ENCODE peak calls at places on chromosomes 1 and 21, in eight cellular contexts. One of them, this sample, is unnamed.

GRCh38 chr1:19045898-19046889 is 89.7 kb upstream of the IFFO2 start:
- DNase-seq in IMR-90: no peak
- DNase-seq in heart left ventricle: peak; percentile 5
- DNase-seq in HFF-Myc: no peak
- DNase-seq in GM20000: no peak
- DNase-seq in fibroblast of lung: peak; percentile 34
- DNase-seq in GM10248: no peak
- DNase-seq in GM12878: no peak
- DNase-seq in this sample: no peak

GRCh38 chr1:94118471-94118870 is 2.5 kb downstream of the ABCA4 start:
- DNase-seq in IMR-90: no peak
- DNase-seq in heart left ventricle: no peak
- DNase-seq in HFF-Myc: no peak
- DNase-seq in GM20000: no peak
- DNase-seq in fibroblast of lung: no peak
- DNase-seq in GM10248: no peak
- DNase-seq in GM12878: no peak
- DNase-seq in this sample: no peak

GRCh38 chr1:193070942-193071341 is 11.5 kb downstream of the RO60 start:
- DNase-seq in IMR-90: no peak
- DNase-seq in heart left ventricle: no peak
- DNase-seq in HFF-Myc: no peak
- DNase-seq in GM20000: no peak
- DNase-seq in fibroblast of lung: no peak
- DNase-seq in GM10248: no peak
- DNase-seq in GM12878: no peak
- DNase-seq in this sample: no peak

GRCh38 chr1:45843474-45843905 is 40.1 kb downstream of the MAST2 start:
- DNase-seq in IMR-90: peak; percentile 69
- DNase-seq in heart left ventricle: no peak
- DNase-seq in HFF-Myc: no peak
- DNase-seq in GM20000: peak; percentile 16
- DNase-seq in fibroblast of lung: peak; percentile 61
- DNase-seq in GM10248: peak; percentile 32
- DNase-seq in GM12878: no peak
- DNase-seq in this sample: no peak

GRCh38 chr1:185670187-185670627 is 64.0 kb upstream of the HMCN1 start:
- DNase-seq in IMR-90: peak; percentile 55
- DNase-seq in heart left ventricle: no peak
- DNase-seq in HFF-Myc: no peak
- DNase-seq in GM20000: no peak
- DNase-seq in fibroblast of lung: peak; percentile 45
- DNase-seq in GM10248: no peak
- DNase-seq in GM12878: no peak
- DNase-seq in this sample: peak; percentile 45

GRCh38 chr1:2787163-2787911 is 14.2 kb downstream of the TTC34 start:
- DNase-seq in IMR-90: no peak
- DNase-seq in heart left ventricle: peak; percentile 31
- DNase-seq in HFF-Myc: no peak
- DNase-seq in GM20000: no peak
- DNase-seq in fibroblast of lung: no peak
- DNase-seq in GM10248: no peak
- DNase-seq in GM12878: no peak
- DNase-seq in this sample: no peak

GRCh38 chr1:16615253-16616252 is 2.2 kb upstream of the NBPF1 start:
- DNase-seq in IMR-90: no peak
- DNase-seq in heart left ventricle: peak; percentile 58
- DNase-seq in HFF-Myc: no peak
- DNase-seq in GM20000: peak; percentile 50
- DNase-seq in fibroblast of lung: no peak
- DNase-seq in GM10248: no peak
- DNase-seq in GM12878: no peak
- DNase-seq in this sample: no peak

GRCh38 chr1:21347072-21347581 is 56.9 kb upstream of the ECE1 start:
- DNase-seq in IMR-90: no peak
- DNase-seq in heart left ventricle: no peak
- DNase-seq in HFF-Myc: no peak
- DNase-seq in GM20000: no peak
- DNase-seq in fibroblast of lung: no peak
- DNase-seq in GM10248: no peak
- DNase-seq in GM12878: no peak
- DNase-seq in this sample: no peak

GRCh38 chr1:21115098-21115760 is 61.5 kb downstream of the EIF4G3 start:
- DNase-seq in IMR-90: no peak
- DNase-seq in heart left ventricle: no peak
- DNase-seq in HFF-Myc: no peak
- DNase-seq in GM20000: no peak
- DNase-seq in fibroblast of lung: no peak
- DNase-seq in GM10248: no peak
- DNase-seq in GM12878: no peak
- DNase-seq in this sample: no peak

GRCh38 chr1:182015360-182015759 is 46.2 kb downstream of the ZNF648 start:
- DNase-seq in IMR-90: no peak
- DNase-seq in heart left ventricle: no peak
- DNase-seq in HFF-Myc: no peak
- DNase-seq in GM20000: peak; percentile 25
- DNase-seq in fibroblast of lung: no peak
- DNase-seq in GM10248: peak; percentile 19
- DNase-seq in GM12878: no peak
- DNase-seq in this sample: no peak

GRCh38 chr1:19260211-19261138 is 8.9 kb downstream of the MRTO4 start:
- DNase-seq in IMR-90: peak; percentile 94
- DNase-seq in heart left ventricle: no peak
- DNase-seq in HFF-Myc: peak; percentile 38
- DNase-seq in GM20000: no peak
- DNase-seq in fibroblast of lung: peak; percentile 89
- DNase-seq in GM10248: no peak
- DNase-seq in GM12878: no peak
- DNase-seq in this sample: no peak

GRCh38 chr1:35855016-35855700 is 27.9 kb upstream of the AGO1 start:
- DNase-seq in IMR-90: no peak
- DNase-seq in heart left ventricle: no peak
- DNase-seq in HFF-Myc: peak; percentile 16
- DNase-seq in GM20000: no peak
- DNase-seq in fibroblast of lung: no peak
- DNase-seq in GM10248: no peak
- DNase-seq in GM12878: no peak
- DNase-seq in this sample: no peak

GRCh38 chr1:156124557-156125483 is 10.3 kb downstream of the LMNA start:
- DNase-seq in IMR-90: no peak
- DNase-seq in heart left ventricle: no peak
- DNase-seq in HFF-Myc: no peak
- DNase-seq in GM20000: no peak
- DNase-seq in fibroblast of lung: peak; percentile 29
- DNase-seq in GM10248: no peak
- DNase-seq in GM12878: peak; percentile 52
- DNase-seq in this sample: no peak

GRCh38 chr1:31381394-31382287 is 8.8 kb upstream of the FABP3 start:
- DNase-seq in IMR-90: no peak
- DNase-seq in heart left ventricle: no peak
- DNase-seq in HFF-Myc: no peak
- DNase-seq in GM20000: no peak
- DNase-seq in fibroblast of lung: no peak
- DNase-seq in GM10248: no peak
- DNase-seq in GM12878: no peak
- DNase-seq in this sample: no peak

GRCh38 chr1:109133815-109134214 is 19.9 kb downstream of the ELAPOR1 start:
- DNase-seq in IMR-90: no peak
- DNase-seq in heart left ventricle: peak; percentile 73
- DNase-seq in HFF-Myc: no peak
- DNase-seq in GM20000: no peak
- DNase-seq in fibroblast of lung: no peak
- DNase-seq in GM10248: peak; percentile 44
- DNase-seq in GM12878: no peak
- DNase-seq in this sample: peak; percentile 14

GRCh38 chr1:113940365-113941244 is 11.5 kb downstream of the HIPK1 start:
- DNase-seq in IMR-90: no peak
- DNase-seq in heart left ventricle: no peak
- DNase-seq in HFF-Myc: no peak
- DNase-seq in GM20000: peak; percentile 25
- DNase-seq in fibroblast of lung: no peak
- DNase-seq in GM10248: peak; percentile 29
- DNase-seq in GM12878: no peak
- DNase-seq in this sample: no peak

GRCh38 chr21:16407403-16408279 is 677.9 kb downstream of the USP25 start:
- DNase-seq in IMR-90: no peak
- DNase-seq in heart left ventricle: no peak
- DNase-seq in HFF-Myc: no peak
- DNase-seq in GM20000: no peak
- DNase-seq in fibroblast of lung: peak; percentile 66
- DNase-seq in GM10248: no peak
- DNase-seq in GM12878: no peak
- DNase-seq in this sample: no peak

GRCh38 chr21:37149411-37149810 is 76.4 kb downstream of the TTC3 start:
- DNase-seq in IMR-90: peak; percentile 91
- DNase-seq in heart left ventricle: no peak
- DNase-seq in HFF-Myc: no peak
- DNase-seq in GM20000: no peak
- DNase-seq in fibroblast of lung: peak; percentile 47
- DNase-seq in GM10248: no peak
- DNase-seq in GM12878: no peak
- DNase-seq in this sample: no peak

GRCh38 chr1:204545202-204545601 is 29.0 kb downstream of the MDM4 start:
- DNase-seq in IMR-90: peak; percentile 58
- DNase-seq in heart left ventricle: no peak
- DNase-seq in HFF-Myc: no peak
- DNase-seq in GM20000: no peak
- DNase-seq in fibroblast of lung: peak; percentile 29
- DNase-seq in GM10248: no peak
- DNase-seq in GM12878: no peak
- DNase-seq in this sample: no peak

GRCh38 chr1:70403759-70404158 is 7.3 kb upstream of the CTH start:
- DNase-seq in IMR-90: no peak
- DNase-seq in heart left ventricle: no peak
- DNase-seq in HFF-Myc: no peak
- DNase-seq in GM20000: no peak
- DNase-seq in fibroblast of lung: no peak
- DNase-seq in GM10248: no peak
- DNase-seq in GM12878: no peak
- DNase-seq in this sample: no peak

GRCh38 chr1:178531897-178532296 is 19.0 kb downstream of the TEX35 start:
- DNase-seq in IMR-90: no peak
- DNase-seq in heart left ventricle: no peak
- DNase-seq in HFF-Myc: no peak
- DNase-seq in GM20000: no peak
- DNase-seq in fibroblast of lung: no peak
- DNase-seq in GM10248: no peak
- DNase-seq in GM12878: no peak
- DNase-seq in this sample: no peak

GRCh38 chr1:232805269-232806070 is at the start of gene MAP10:
- DNase-seq in IMR-90: peak; percentile 71
- DNase-seq in heart left ventricle: peak; percentile 90
- DNase-seq in HFF-Myc: peak; percentile 32
- DNase-seq in GM20000: peak; percentile 90
- DNase-seq in fibroblast of lung: peak; percentile 76
- DNase-seq in GM10248: peak; percentile 88
- DNase-seq in GM12878: peak; percentile 51
- DNase-seq in this sample: peak; percentile 23

GRCh38 chr1:216464489-216464888 is 41.2 kb upstream of the USH2A start:
- DNase-seq in IMR-90: peak; percentile 98
- DNase-seq in heart left ventricle: no peak
- DNase-seq in HFF-Myc: peak; percentile 73
- DNase-seq in GM20000: no peak
- DNase-seq in fibroblast of lung: peak; percentile 95
- DNase-seq in GM10248: no peak
- DNase-seq in GM12878: no peak
- DNase-seq in this sample: no peak

GRCh38 chr1:9721606-9722377 is 70.3 kb downstream of the PIK3CD start:
- DNase-seq in IMR-90: no peak
- DNase-seq in heart left ventricle: no peak
- DNase-seq in HFF-Myc: no peak
- DNase-seq in GM20000: peak; percentile 69
- DNase-seq in fibroblast of lung: no peak
- DNase-seq in GM10248: peak; percentile 62
- DNase-seq in GM12878: no peak
- DNase-seq in this sample: no peak
- TF ChIP-seq CTCF in IMR-90: peak; percentile 54
- TF ChIP-seq CTCF in heart left ventricle: peak; percentile 52
- TF ChIP-seq CTCF in HFF-Myc: peak; percentile 67
- TF ChIP-seq CTCF in GM20000: no peak
- TF ChIP-seq CTCF in fibroblast of lung: peak; percentile 48
- TF ChIP-seq CTCF in GM10248: no peak
- TF ChIP-seq CTCF in GM12878: peak; percentile 64
- TF ChIP-seq CTCF in this sample: peak; percentile 74

DNA sequence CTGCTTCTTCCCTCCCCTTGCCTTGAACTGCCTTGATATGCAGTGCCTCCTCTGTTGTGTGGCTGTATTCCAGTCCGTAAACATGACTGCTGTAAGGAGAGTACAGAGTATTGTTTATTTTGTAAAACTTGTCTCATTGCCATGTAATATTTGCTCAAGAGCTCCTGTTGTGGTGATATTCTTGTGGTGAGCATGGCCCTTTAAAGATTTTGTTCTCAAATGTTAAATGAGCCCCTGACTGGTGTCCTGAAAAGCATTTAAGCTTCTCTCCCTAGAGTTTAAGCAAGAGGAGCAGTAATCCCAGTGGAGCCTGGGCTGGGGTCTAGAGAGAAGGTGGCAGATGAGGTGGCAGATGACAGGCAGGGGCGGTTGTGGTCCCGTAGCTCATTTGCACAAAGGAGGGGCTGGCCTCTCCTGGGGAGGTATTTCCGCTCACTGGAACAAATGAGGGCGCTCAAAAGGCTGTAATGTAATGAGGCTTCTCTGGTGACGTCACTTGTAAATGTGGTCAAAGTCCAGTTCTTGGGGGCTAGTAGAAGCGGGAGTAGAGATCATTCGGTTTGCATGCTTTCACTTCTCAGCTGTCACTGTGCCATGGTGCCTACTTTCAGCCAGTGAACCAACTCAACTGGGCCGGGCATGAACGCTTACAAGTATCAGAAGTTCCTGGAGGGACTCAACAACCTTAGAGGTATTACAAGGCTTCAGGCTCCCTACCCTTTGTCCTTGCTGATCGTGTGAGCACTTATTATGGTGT is 46.0 kb upstream of the MACF1 start:
- DNase-seq in IMR-90: peak; percentile 74
- DNase-seq in heart left ventricle: no peak
- DNase-seq in HFF-Myc: no peak
- DNase-seq in GM20000: no peak
- DNase-seq in fibroblast of lung: peak; percentile 83
- DNase-seq in GM10248: peak; percentile 17
- DNase-seq in GM12878: peak; percentile 37
- DNase-seq in this sample: no peak
- TF ChIP-seq CTCF in IMR-90: no peak
- TF ChIP-seq CTCF in heart left ventricle: no peak
- TF ChIP-seq CTCF in HFF-Myc: no peak
- TF ChIP-seq CTCF in GM20000: no peak
- TF ChIP-seq CTCF in fibroblast of lung: no peak
- TF ChIP-seq CTCF in GM10248: no peak
- TF ChIP-seq CTCF in GM12878: no peak
- TF ChIP-seq CTCF in this sample: no peak

GRCh38 chr1:168833352-168833751 is 104.3 kb upstream of the DPT start:
- DNase-seq in IMR-90: no peak
- DNase-seq in heart left ventricle: no peak
- DNase-seq in HFF-Myc: no peak
- DNase-seq in GM20000: no peak
- DNase-seq in fibroblast of lung: no peak
- DNase-seq in GM10248: no peak
- DNase-seq in GM12878: no peak
- DNase-seq in this sample: no peak
- TF ChIP-seq CTCF in IMR-90: no peak
- TF ChIP-seq CTCF in heart left ventricle: no peak
- TF ChIP-seq CTCF in HFF-Myc: no peak
- TF ChIP-seq CTCF in GM20000: no peak
- TF ChIP-seq CTCF in fibroblast of lung: no peak
- TF ChIP-seq CTCF in GM10248: no peak
- TF ChIP-seq CTCF in GM12878: no peak
- TF ChIP-seq CTCF in this sample: no peak

GRCh38 chr1:23745515-23745914 is 2.2 kb downstream of the ELOA start:
- DNase-seq in IMR-90: peak; percentile 62
- DNase-seq in heart left ventricle: no peak
- DNase-seq in HFF-Myc: no peak
- DNase-seq in GM20000: peak; percentile 79
- DNase-seq in fibroblast of lung: peak; percentile 46
- DNase-seq in GM10248: peak; percentile 69
- DNase-seq in GM12878: no peak
- DNase-seq in this sample: no peak
- TF ChIP-seq CTCF in IMR-90: peak; percentile 45
- TF ChIP-seq CTCF in heart left ventricle: no peak
- TF ChIP-seq CTCF in HFF-Myc: peak; percentile 27
- TF ChIP-seq CTCF in GM20000: peak; percentile 13
- TF ChIP-seq CTCF in fibroblast of lung: peak; percentile 41
- TF ChIP-seq CTCF in GM10248: peak; percentile 18
- TF ChIP-seq CTCF in GM12878: peak; percentile 48
- TF ChIP-seq CTCF in this sample: no peak

This sample was measured in tibial nerve.